ENCODE peak calls at places on chromosomes 2 and 18, in six cellular contexts. One of them, this sample, is unnamed.

GRCh38 chr18:44096016-44096415 is 584.7 kb upstream of the SETBP1 start:
- DNase-seq in esophagus muscularis mucosa: no peak
- DNase-seq in psoas muscle: no peak
- DNase-seq in vagina: no peak
- DNase-seq in uterus: no peak
- DNase-seq in SJSA1: no peak
- DNase-seq in this sample: no peak

GRCh38 chr2:96507957-96508520 is 2.9 kb upstream of the NEURL3 start:
- DNase-seq in esophagus muscularis mucosa: no peak
- DNase-seq in SJSA1: peak; percentile 66
- DNase-seq in vagina: peak; percentile 77
- DNase-seq in uterus: peak; percentile 62
- DNase-seq in psoas muscle: peak; percentile 86
- DNase-seq in this sample: peak; percentile 89

GRCh38 chr2:241351640-241352031 is 4.4 kb upstream of the FARP2 start:
- DNase-seq in psoas muscle: no peak
- DNase-seq in vagina: no peak
- DNase-seq in SJSA1: no peak
- DNase-seq in esophagus muscularis mucosa: no peak
- DNase-seq in uterus: no peak
- DNase-seq in this sample: no peak

GRCh38 chr2:141109633-141110032 is 1021.2 kb downstream of the LRP1B start:
- DNase-seq in esophagus muscularis mucosa: no peak
- DNase-seq in SJSA1: no peak
- DNase-seq in uterus: no peak
- DNase-seq in vagina: no peak
- DNase-seq in psoas muscle: no peak
- DNase-seq in this sample: no peak

GRCh38 chr2:71856709-71857525 is 290.7 kb downstream of the CYP26B1 start:
- DNase-seq in psoas muscle: no peak
- DNase-seq in esophagus muscularis mucosa: no peak
- DNase-seq in SJSA1: no peak
- DNase-seq in uterus: no peak
- DNase-seq in vagina: no peak
- DNase-seq in this sample: no peak

GRCh38 chr2:201203916-201204654 is 21.1 kb downstream of the CASP10 start:
- DNase-seq in psoas muscle: no peak
- DNase-seq in SJSA1: no peak
- DNase-seq in esophagus muscularis mucosa: no peak
- DNase-seq in vagina: no peak
- DNase-seq in uterus: no peak
- DNase-seq in this sample: peak; percentile 82

GRCh38 chr2:160380000-160380570 is 113.5 kb downstream of the RBMS1 start:
- DNase-seq in SJSA1: no peak
- DNase-seq in esophagus muscularis mucosa: no peak
- DNase-seq in psoas muscle: no peak
- DNase-seq in uterus: no peak
- DNase-seq in vagina: no peak
- DNase-seq in this sample: no peak

GRCh38 chr2:101223814-101224231 is 28.9 kb upstream of the CNOT11 start:
- DNase-seq in uterus: no peak
- DNase-seq in psoas muscle: no peak
- DNase-seq in vagina: no peak
- DNase-seq in SJSA1: no peak
- DNase-seq in esophagus muscularis mucosa: no peak
- DNase-seq in this sample: no peak

GRCh38 chr2:157587576-157587975 is 41.1 kb downstream of the ACVR1C start:
- DNase-seq in SJSA1: no peak
- DNase-seq in esophagus muscularis mucosa: no peak
- DNase-seq in psoas muscle: no peak
- DNase-seq in uterus: no peak
- DNase-seq in vagina: no peak
- DNase-seq in this sample: no peak

GRCh38 chr18:8661754-8662573 is 43.4 kb upstream of the MTCL1 start:
- DNase-seq in psoas muscle: no peak
- DNase-seq in esophagus muscularis mucosa: no peak
- DNase-seq in SJSA1: no peak
- DNase-seq in uterus: no peak
- DNase-seq in vagina: no peak
- DNase-seq in this sample: no peak

GRCh38 chr2:235859651-235860050 is 308.5 kb downstream of the GBX2 start:
- DNase-seq in psoas muscle: no peak
- DNase-seq in uterus: no peak
- DNase-seq in SJSA1: no peak
- DNase-seq in vagina: no peak
- DNase-seq in esophagus muscularis mucosa: no peak
- DNase-seq in this sample: no peak

GRCh38 chr2:17538844-17539554 is 1.5 kb upstream of the VSNL1 start:
- DNase-seq in uterus: peak; percentile 48
- DNase-seq in esophagus muscularis mucosa: no peak
- DNase-seq in psoas muscle: peak; percentile 87
- DNase-seq in SJSA1: peak; percentile 77
- DNase-seq in vagina: no peak
- DNase-seq in this sample: peak; percentile 83

DNA sequence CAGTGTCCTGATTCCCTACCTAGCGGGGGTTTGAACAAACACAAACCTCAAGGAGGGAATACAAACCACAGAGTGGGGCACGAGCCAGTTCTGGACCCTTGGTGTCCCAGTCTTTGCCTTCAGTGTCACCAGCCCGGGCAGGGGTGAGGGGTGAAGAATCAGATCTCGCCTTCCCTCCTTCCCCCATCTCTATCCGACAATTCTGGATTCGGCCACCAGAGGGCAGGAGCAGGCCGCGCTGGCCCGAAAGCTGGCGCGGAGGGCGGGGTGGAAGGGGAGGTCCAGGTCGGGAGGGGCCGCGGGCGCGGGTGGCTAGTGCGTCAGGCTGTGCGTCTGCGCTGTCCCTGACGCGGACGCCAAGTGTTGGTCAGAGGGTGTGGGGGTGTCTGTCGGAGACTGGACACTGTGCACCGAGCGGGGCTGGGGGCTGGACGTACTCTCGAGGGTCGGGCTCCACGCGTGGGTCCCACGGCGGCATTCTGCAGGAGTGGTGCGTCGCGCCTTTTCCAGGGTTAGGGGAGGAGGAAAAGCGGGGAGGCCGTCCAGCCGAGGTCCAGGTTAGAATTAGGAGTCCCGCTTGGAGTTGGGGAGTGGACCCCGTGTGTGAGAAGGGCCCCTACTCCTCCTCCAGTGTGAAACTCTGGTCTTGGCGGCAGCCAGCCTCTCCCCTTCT is 2.9 kb upstream of the CRYBA2 start:
- DNase-seq in esophagus muscularis mucosa: no peak
- DNase-seq in psoas muscle: peak; percentile 94
- DNase-seq in SJSA1: peak; percentile 71
- DNase-seq in vagina: no peak
- DNase-seq in uterus: peak; percentile 74
- DNase-seq in this sample: peak; percentile 93
- H3K4me1 ChIP-seq in esophagus muscularis mucosa: peaks cover 31% of the 10 kb centered on the region
- H3K4me1 ChIP-seq in psoas muscle: peaks cover 15% of the 10 kb centered on the region
- H3K4me1 ChIP-seq in SJSA1: peaks cover 19% of the 10 kb centered on the region
- H3K4me1 ChIP-seq in vagina: peaks cover 27% of the 10 kb centered on the region
- H3K4me1 ChIP-seq in uterus: peaks cover 15% of the 10 kb centered on the region
- H3K4me1 ChIP-seq in this sample: no peaks in the 10 kb centered on the region

GRCh38 chr2:197078535-197078934 is 152.0 kb upstream of the PGAP1 start:
- DNase-seq in SJSA1: no peak
- DNase-seq in uterus: no peak
- DNase-seq in esophagus muscularis mucosa: no peak
- DNase-seq in psoas muscle: no peak
- DNase-seq in vagina: no peak
- DNase-seq in this sample: no peak
- H3K27ac ChIP-seq in SJSA1: no peak overlapping the region
- H3K27ac ChIP-seq in uterus: peak overlapping the region; percentile 75
- H3K27ac ChIP-seq in esophagus muscularis mucosa: peak overlapping the region; percentile 5
- H3K27ac ChIP-seq in psoas muscle: no peak overlapping the region
- H3K27ac ChIP-seq in vagina: peak overlapping the region; percentile 45
- H3K27ac ChIP-seq in this sample: no peak overlapping the region

GRCh38 chr2:102637358-102637757 is 18.0 kb downstream of the SLC9A2 start:
- DNase-seq in vagina: no peak
- DNase-seq in SJSA1: no peak
- DNase-seq in psoas muscle: peak; percentile 55
- DNase-seq in uterus: no peak
- DNase-seq in esophagus muscularis mucosa: no peak
- DNase-seq in this sample: no peak

GRCh38 chr2:102636283-102636907 is 17.0 kb downstream of the SLC9A2 start:
- DNase-seq in uterus: no peak
- DNase-seq in SJSA1: no peak
- DNase-seq in vagina: no peak
- DNase-seq in esophagus muscularis mucosa: no peak
- DNase-seq in psoas muscle: no peak
- DNase-seq in this sample: no peak

GRCh38 chr2:102632380-102633175 is 13.2 kb downstream of the SLC9A2 start:
- DNase-seq in esophagus muscularis mucosa: no peak
- DNase-seq in SJSA1: no peak
- DNase-seq in vagina: no peak
- DNase-seq in psoas muscle: no peak
- DNase-seq in uterus: no peak
- DNase-seq in this sample: no peak

GRCh38 chr2:102634831-102635241 is 15.5 kb downstream of the SLC9A2 start:
- DNase-seq in uterus: no peak
- DNase-seq in SJSA1: no peak
- DNase-seq in vagina: no peak
- DNase-seq in psoas muscle: no peak
- DNase-seq in esophagus muscularis mucosa: no peak
- DNase-seq in this sample: no peak

GRCh38 chr2:102635317-102635716 is 16.0 kb downstream of the SLC9A2 start:
- DNase-seq in SJSA1: no peak
- DNase-seq in psoas muscle: no peak
- DNase-seq in uterus: no peak
- DNase-seq in vagina: no peak
- DNase-seq in esophagus muscularis mucosa: no peak
- DNase-seq in this sample: no peak
- H3K4me3 ChIP-seq in SJSA1: no peak overlapping the region
- H3K4me3 ChIP-seq in psoas muscle: no peak overlapping the region
- H3K4me3 ChIP-seq in uterus: no peak overlapping the region
- H3K4me3 ChIP-seq in vagina: no peak overlapping the region
- H3K4me3 ChIP-seq in esophagus muscularis mucosa: no peak overlapping the region
- H3K4me3 ChIP-seq in this sample: no peak overlapping the region

DNA sequence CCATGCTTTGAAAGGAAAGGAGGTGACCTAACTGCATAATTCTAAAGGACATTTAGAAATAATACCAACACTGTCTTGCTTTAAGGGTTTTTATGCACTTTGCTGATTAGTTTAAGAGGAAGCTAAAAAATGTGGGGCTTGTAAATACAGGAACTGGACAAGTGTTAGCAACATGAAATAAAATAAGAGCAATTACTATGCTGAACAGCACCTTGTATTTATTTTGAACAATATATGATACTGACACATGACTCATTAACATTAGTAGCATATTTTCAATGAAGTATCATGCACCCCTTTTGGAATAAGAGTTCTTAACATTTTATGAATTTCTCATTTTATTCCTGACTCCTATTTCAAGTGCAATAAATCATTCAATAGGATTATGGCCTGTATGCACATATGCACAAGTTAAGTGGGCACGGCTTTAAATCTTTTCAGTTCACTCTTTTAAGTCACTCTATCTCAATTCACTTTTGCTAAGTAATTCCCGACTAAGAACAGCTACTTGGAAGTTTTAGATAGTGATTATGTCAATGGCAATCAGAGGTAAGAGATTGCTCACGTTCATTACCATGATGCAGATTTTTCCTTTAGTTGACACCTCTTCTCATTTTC is 62.4 kb downstream of the STK39 start:
- DNase-seq in vagina: no peak
- DNase-seq in SJSA1: no peak
- DNase-seq in uterus: no peak
- DNase-seq in esophagus muscularis mucosa: no peak
- DNase-seq in psoas muscle: no peak
- DNase-seq in this sample: no peak
- H3K4me1 ChIP-seq in vagina: peaks cover 8% of the 10 kb centered on the region
- H3K4me1 ChIP-seq in SJSA1: peaks cover 19% of the 10 kb centered on the region
- H3K4me1 ChIP-seq in uterus: no peaks in the 10 kb centered on the region
- H3K4me1 ChIP-seq in esophagus muscularis mucosa: peaks cover 36% of the 10 kb centered on the region
- H3K4me1 ChIP-seq in psoas muscle: no peaks in the 10 kb centered on the region
- H3K4me1 ChIP-seq in this sample: peaks cover 4% of the 10 kb centered on the region

GRCh38 chr2:3536682-3537632 is 17.6 kb upstream of the ADI1 start:
- DNase-seq in vagina: no peak
- DNase-seq in SJSA1: peak; percentile 74
- DNase-seq in psoas muscle: peak; percentile 71
- DNase-seq in uterus: peak; percentile 65
- DNase-seq in esophagus muscularis mucosa: no peak
- DNase-seq in this sample: peak; percentile 83
- H3K27ac ChIP-seq in vagina: peak overlapping the region; percentile 98
- H3K27ac ChIP-seq in SJSA1: peak overlapping the region; percentile 97
- H3K27ac ChIP-seq in psoas muscle: peak overlapping the region; percentile 89
- H3K27ac ChIP-seq in uterus: peak overlapping the region; percentile 95
- H3K27ac ChIP-seq in esophagus muscularis mucosa: peak overlapping the region; percentile 87
- H3K27ac ChIP-seq in this sample: peak overlapping the region; percentile 97